ENCODE peak calls at places on chromosomes 4 and X, in nine cellular contexts. One of them, this sample, is unnamed.

GRCh38 chr4:9988349-9988748 is 32.9 kb downstream of the SLC2A9 start:
- DNase-seq in activated CD4-positive, alpha-beta T cell treated with anti-CD3 and anti-CD28 coated beads for 48 hours: no peak
- DNase-seq in sigmoid colon: no peak
- DNase-seq in HTR-8/SVneo: no peak
- DNase-seq in endothelial cell: no peak
- DNase-seq in activated T-cell treated with anti-CD3 and anti-CD28 coated beads, Interleukin-2, amount 50 U/mL, for 72 hours: no peak
- DNase-seq in cardiac muscle cell: no peak
- DNase-seq in cardiac fibroblast: no peak
- DNase-seq in NCI-H748 treated with DMSO at 0.1 percent for 48 hours: no peak
- DNase-seq in this sample: no peak

GRCh38 chr4:2413821-2414610 is 4.4 kb downstream of the ZFYVE28 start:
- DNase-seq in activated CD4-positive, alpha-beta T cell treated with anti-CD3 and anti-CD28 coated beads for 48 hours: peak; percentile 58
- DNase-seq in sigmoid colon: no peak
- DNase-seq in HTR-8/SVneo: no peak
- DNase-seq in endothelial cell: no peak
- DNase-seq in activated T-cell treated with anti-CD3 and anti-CD28 coated beads, Interleukin-2, amount 50 U/mL, for 72 hours: peak; percentile 23
- DNase-seq in cardiac muscle cell: peak; percentile 60
- DNase-seq in cardiac fibroblast: peak; percentile 64
- DNase-seq in NCI-H748 treated with DMSO at 0.1 percent for 48 hours: no peak
- DNase-seq in this sample: no peak

GRCh38 chr4:171170671-171171070 is 642.5 kb upstream of the GALNTL6 start:
- DNase-seq in activated CD4-positive, alpha-beta T cell treated with anti-CD3 and anti-CD28 coated beads for 48 hours: no peak
- DNase-seq in sigmoid colon: no peak
- DNase-seq in HTR-8/SVneo: no peak
- DNase-seq in endothelial cell: no peak
- DNase-seq in activated T-cell treated with anti-CD3 and anti-CD28 coated beads, Interleukin-2, amount 50 U/mL, for 72 hours: no peak
- DNase-seq in cardiac muscle cell: no peak
- DNase-seq in cardiac fibroblast: no peak
- DNase-seq in NCI-H748 treated with DMSO at 0.1 percent for 48 hours: no peak
- DNase-seq in this sample: no peak

GRCh38 chrX:2662586-2662985 is 28.5 kb upstream of the CD99 start:
- DNase-seq in activated CD4-positive, alpha-beta T cell treated with anti-CD3 and anti-CD28 coated beads for 48 hours: no peak
- DNase-seq in sigmoid colon: no peak
- DNase-seq in HTR-8/SVneo: no peak
- DNase-seq in endothelial cell: no peak
- DNase-seq in activated T-cell treated with anti-CD3 and anti-CD28 coated beads, Interleukin-2, amount 50 U/mL, for 72 hours: no peak
- DNase-seq in cardiac muscle cell: no peak
- DNase-seq in cardiac fibroblast: no peak
- DNase-seq in NCI-H748 treated with DMSO at 0.1 percent for 48 hours: no peak
- DNase-seq in this sample: no peak

GRCh38 chr4:3311095-3311372 is 18.2 kb downstream of the RGS12 start:
- DNase-seq in activated CD4-positive, alpha-beta T cell treated with anti-CD3 and anti-CD28 coated beads for 48 hours: no peak
- DNase-seq in sigmoid colon: no peak
- DNase-seq in HTR-8/SVneo: no peak
- DNase-seq in endothelial cell: no peak
- DNase-seq in activated T-cell treated with anti-CD3 and anti-CD28 coated beads, Interleukin-2, amount 50 U/mL, for 72 hours: no peak
- DNase-seq in cardiac muscle cell: no peak
- DNase-seq in cardiac fibroblast: no peak
- DNase-seq in NCI-H748 treated with DMSO at 0.1 percent for 48 hours: no peak
- DNase-seq in this sample: no peak

GRCh38 chrX:149711545-149712236 is at the start of gene MAGEA11:
- DNase-seq in activated CD4-positive, alpha-beta T cell treated with anti-CD3 and anti-CD28 coated beads for 48 hours: no peak
- DNase-seq in sigmoid colon: no peak
- DNase-seq in HTR-8/SVneo: no peak
- DNase-seq in endothelial cell: no peak
- DNase-seq in activated T-cell treated with anti-CD3 and anti-CD28 coated beads, Interleukin-2, amount 50 U/mL, for 72 hours: no peak
- DNase-seq in cardiac muscle cell: no peak
- DNase-seq in cardiac fibroblast: no peak
- DNase-seq in NCI-H748 treated with DMSO at 0.1 percent for 48 hours: no peak
- DNase-seq in this sample: no peak

GRCh38 chr4:153249199-153250154 is 45.2 kb downstream of the TRIM2 start:
- DNase-seq in activated CD4-positive, alpha-beta T cell treated with anti-CD3 and anti-CD28 coated beads for 48 hours: peak; percentile 86
- DNase-seq in sigmoid colon: peak; percentile 80
- DNase-seq in HTR-8/SVneo: peak; percentile 93
- DNase-seq in endothelial cell: peak; percentile 83
- DNase-seq in activated T-cell treated with anti-CD3 and anti-CD28 coated beads, Interleukin-2, amount 50 U/mL, for 72 hours: peak; percentile 85
- DNase-seq in cardiac muscle cell: peak; percentile 80
- DNase-seq in cardiac fibroblast: peak; percentile 77
- DNase-seq in NCI-H748 treated with DMSO at 0.1 percent for 48 hours: peak; percentile 60
- DNase-seq in this sample: peak; percentile 81

GRCh38 chr4:145390566-145390965 is 91.1 kb upstream of the SMAD1 start:
- DNase-seq in activated CD4-positive, alpha-beta T cell treated with anti-CD3 and anti-CD28 coated beads for 48 hours: no peak
- DNase-seq in sigmoid colon: no peak
- DNase-seq in HTR-8/SVneo: no peak
- DNase-seq in endothelial cell: no peak
- DNase-seq in activated T-cell treated with anti-CD3 and anti-CD28 coated beads, Interleukin-2, amount 50 U/mL, for 72 hours: no peak
- DNase-seq in cardiac muscle cell: no peak
- DNase-seq in cardiac fibroblast: no peak
- DNase-seq in NCI-H748 treated with DMSO at 0.1 percent for 48 hours: peak; percentile 19
- DNase-seq in this sample: no peak

GRCh38 chr4:136103616-136104015 is 1428.7 kb downstream of the PCDH18 start:
- DNase-seq in activated CD4-positive, alpha-beta T cell treated with anti-CD3 and anti-CD28 coated beads for 48 hours: no peak
- DNase-seq in sigmoid colon: no peak
- DNase-seq in HTR-8/SVneo: no peak
- DNase-seq in endothelial cell: no peak
- DNase-seq in activated T-cell treated with anti-CD3 and anti-CD28 coated beads, Interleukin-2, amount 50 U/mL, for 72 hours: no peak
- DNase-seq in cardiac muscle cell: no peak
- DNase-seq in cardiac fibroblast: peak; percentile 0
- DNase-seq in NCI-H748 treated with DMSO at 0.1 percent for 48 hours: no peak
- DNase-seq in this sample: no peak

GRCh38 chr4:185693548-185694215 is 118.3 kb downstream of the SORBS2 start:
- DNase-seq in activated CD4-positive, alpha-beta T cell treated with anti-CD3 and anti-CD28 coated beads for 48 hours: no peak
- DNase-seq in sigmoid colon: no peak
- DNase-seq in HTR-8/SVneo: no peak
- DNase-seq in endothelial cell: no peak
- DNase-seq in activated T-cell treated with anti-CD3 and anti-CD28 coated beads, Interleukin-2, amount 50 U/mL, for 72 hours: no peak
- DNase-seq in cardiac muscle cell: no peak
- DNase-seq in cardiac fibroblast: no peak
- DNase-seq in NCI-H748 treated with DMSO at 0.1 percent for 48 hours: no peak
- DNase-seq in this sample: peak; percentile 19

GRCh38 chr4:45971108-45971507 is 152.7 kb downstream of the GABRG1 start:
- DNase-seq in activated CD4-positive, alpha-beta T cell treated with anti-CD3 and anti-CD28 coated beads for 48 hours: no peak
- DNase-seq in sigmoid colon: no peak
- DNase-seq in HTR-8/SVneo: no peak
- DNase-seq in endothelial cell: no peak
- DNase-seq in activated T-cell treated with anti-CD3 and anti-CD28 coated beads, Interleukin-2, amount 50 U/mL, for 72 hours: no peak
- DNase-seq in cardiac muscle cell: no peak
- DNase-seq in cardiac fibroblast: no peak
- DNase-seq in NCI-H748 treated with DMSO at 0.1 percent for 48 hours: no peak
- DNase-seq in this sample: no peak

GRCh38 chrX:2500681-2501151 is at the start of the genes DHRSX and ZBED1:
- DNase-seq in activated CD4-positive, alpha-beta T cell treated with anti-CD3 and anti-CD28 coated beads for 48 hours: peak; percentile 62
- DNase-seq in sigmoid colon: no peak
- DNase-seq in HTR-8/SVneo: peak; percentile 22
- DNase-seq in endothelial cell: peak; percentile 54
- DNase-seq in activated T-cell treated with anti-CD3 and anti-CD28 coated beads, Interleukin-2, amount 50 U/mL, for 72 hours: peak; percentile 60
- DNase-seq in cardiac muscle cell: peak; percentile 47
- DNase-seq in cardiac fibroblast: peak; percentile 41
- DNase-seq in NCI-H748 treated with DMSO at 0.1 percent for 48 hours: no peak
- DNase-seq in this sample: no peak

GRCh38 chr4:4430492-4431195 is 43.7 kb downstream of the NSG1 start:
- DNase-seq in activated CD4-positive, alpha-beta T cell treated with anti-CD3 and anti-CD28 coated beads for 48 hours: peak; percentile 66
- DNase-seq in sigmoid colon: no peak
- DNase-seq in HTR-8/SVneo: peak; percentile 66
- DNase-seq in endothelial cell: peak; percentile 74
- DNase-seq in activated T-cell treated with anti-CD3 and anti-CD28 coated beads, Interleukin-2, amount 50 U/mL, for 72 hours: peak; percentile 46
- DNase-seq in cardiac muscle cell: peak; percentile 75
- DNase-seq in cardiac fibroblast: peak; percentile 74
- DNase-seq in NCI-H748 treated with DMSO at 0.1 percent for 48 hours: no peak
- DNase-seq in this sample: peak; percentile 75

GRCh38 chr4:75007891-75008290 is 75.0 kb downstream of the PARM1 start:
- DNase-seq in activated CD4-positive, alpha-beta T cell treated with anti-CD3 and anti-CD28 coated beads for 48 hours: no peak
- DNase-seq in sigmoid colon: no peak
- DNase-seq in HTR-8/SVneo: no peak
- DNase-seq in endothelial cell: no peak
- DNase-seq in activated T-cell treated with anti-CD3 and anti-CD28 coated beads, Interleukin-2, amount 50 U/mL, for 72 hours: no peak
- DNase-seq in cardiac muscle cell: no peak
- DNase-seq in cardiac fibroblast: no peak
- DNase-seq in NCI-H748 treated with DMSO at 0.1 percent for 48 hours: no peak
- DNase-seq in this sample: no peak